ENCODE peak calls at places on chromosomes 4 and X, in nine cellular contexts. J is RWPE2, M is ovary, T is AG10803, O is PC-3, C is cardiac muscle cell, Y is AG04450, I is fibroblast of the aortic adventitia, B is AG09309. P is an unnamed sample.

GRCh38 chrX:81336455-81337144 is 134.7 kb downstream of the SH3BGRL start:
- DNase-seq in J (no peak), M (no peak), T (no peak), O (no peak), C (no peak), Y (no peak), I (peak), B (no peak), P (no peak)

GRCh38 chr4:91826186-91826585 is 477.6 kb upstream of the GRID2 start:
- DNase-seq in J (no peak), M (no peak), T (no peak), O (peak), C (peak), Y (no peak), I (peak), B (no peak), P (no peak)

GRCh38 chr4:30866907-30867306 is 146.7 kb downstream of the PCDH7 start:
- DNase-seq in J (no peak), M (no peak), T (no peak), O (peak), C (no peak), Y (no peak), I (no peak), B (no peak), P (no peak)

GRCh38 chr4:88807499-88807898 is 109.9 kb upstream of the NAP1L5 start:
- DNase-seq in J (no peak), M (no peak), T (no peak), O (no peak), C (no peak), Y (no peak), I (peak), B (no peak), P (no peak)

GRCh38 chrX:153922932-153923857 is 2.9 kb downstream of the ARHGAP4 start:
- DNase-seq in J (no peak), M (peak), T (peak), O (peak), C (peak), Y (peak), I (peak), B (no peak), P (peak)

GRCh38 chrX:23788521-23788920 is 5.5 kb downstream of the SAT1 start:
- DNase-seq in J (no peak), M (no peak), T (no peak), O (no peak), C (no peak), Y (no peak), I (no peak), B (no peak), P (no peak)

GRCh38 chr4:168524006-168524405 is 27.2 kb downstream of the PALLD start:
- DNase-seq in J (no peak), M (no peak), T (peak), O (peak), C (peak), Y (peak), I (peak), B (peak), P (peak)

GRCh38 chr4:6974138-6974848 is 64.7 kb downstream of the TBC1D14 start:
- DNase-seq in J (no peak), M (peak), T (peak), O (peak), C (peak), Y (peak), I (peak), B (peak), P (peak)

GRCh38 chr4:57370691-57371090 is 260.5 kb upstream of the IGFBP7 start:
- DNase-seq in J (no peak), M (no peak), T (no peak), O (peak), C (no peak), Y (no peak), I (no peak), B (no peak), P (no peak)

GRCh38 chrX:132467029-132467428 is 21.8 kb downstream of the MBNL3 start:
- DNase-seq in J (no peak), M (no peak), T (peak), O (peak), C (peak), Y (no peak), I (peak), B (peak), P (peak)

GRCh38 chr4:141417387-141417786 is 196.7 kb downstream of the ZNF330 start:
- DNase-seq in J (no peak), M (no peak), T (peak), O (no peak), C (no peak), Y (no peak), I (peak), B (no peak), P (peak)

GRCh38 chrX:25131055-25131454 is 115.3 kb upstream of the ARX start:
- DNase-seq in J (no peak), M (no peak), T (no peak), O (peak), C (no peak), Y (no peak), I (no peak), B (no peak), P (no peak)

GRCh38 chr4:1998296-1998695 is 10.5 kb downstream of the NELFA start:
- DNase-seq in J (no peak), M (no peak), T (no peak), O (peak), C (no peak), Y (no peak), I (no peak), B (no peak), P (no peak)

GRCh38 chrX:42704454-42704853 is 73.5 kb downstream of the PPP1R2C start:
- DNase-seq in J (no peak), M (no peak), T (peak), O (no peak), C (peak), Y (no peak), I (peak), B (no peak), P (no peak)

GRCh38 chrX:63680423-63680822 is 104.6 kb downstream of the ARHGEF9 start:
- DNase-seq in J (no peak), M (no peak), T (no peak), O (no peak), C (no peak), Y (no peak), I (no peak), B (no peak), P (no peak)

GRCh38 chr4:100649478-100649877 is 131.7 kb upstream of the EMCN start:
- DNase-seq in J (no peak), M (no peak), T (no peak), O (peak), C (peak), Y (no peak), I (peak), B (no peak), P (peak)

GRCh38 chr4:78627046-78627965 is 75.7 kb downstream of the ANXA3 start:
- DNase-seq in J (no peak), M (no peak), T (no peak), O (peak), C (no peak), Y (no peak), I (no peak), B (no peak), P (peak)

GRCh38 chr4:131644619-131645018 is 1504.5 kb upstream of the PCDH10 start:
- DNase-seq in J (no peak), M (no peak), T (no peak), O (peak), C (peak), Y (no peak), I (peak), B (no peak), P (peak)

GRCh38 chrX:110162867-110163266 is 155.0 kb downstream of the AMMECR1 start:
- DNase-seq in J (no peak), M (no peak), T (no peak), O (peak), C (no peak), Y (no peak), I (no peak), B (no peak), P (no peak)

GRCh38 chr4:48081196-48081595 is 52.9 kb downstream of the TXK start:
- DNase-seq in J (no peak), M (no peak), T (no peak), O (peak), C (peak), Y (no peak), I (peak), B (no peak), P (no peak)

GRCh38 chr4:80134936-80135701 is 62.1 kb upstream of the ANTXR2 start:
- DNase-seq in J (no peak), M (no peak), T (no peak), O (peak), C (peak), Y (no peak), I (no peak), B (no peak), P (no peak)

GRCh38 chr4:76308548-76308947 is 2.0 kb downstream of the STBD1 start:
- DNase-seq in J (no peak), M (no peak), T (no peak), O (no peak), C (peak), Y (no peak), I (no peak), B (no peak), P (no peak)

GRCh38 chr4:7903686-7904085 is 36.0 kb downstream of the AFAP1 start:
- DNase-seq in J (no peak), M (no peak), T (peak), O (no peak), C (no peak), Y (no peak), I (no peak), B (no peak), P (no peak)

GRCh38 chr4:186606593-186606992 is 51.2 kb upstream of the MTNR1A start:
- DNase-seq in J (no peak), M (no peak), T (no peak), O (peak), C (peak), Y (no peak), I (no peak), B (no peak), P (peak)

GRCh38 chrX:24870143-24870542 is 145.6 kb downstream of the ARX start:
- DNase-seq in J (no peak), M (no peak), T (peak), O (peak), C (peak), Y (no peak), I (peak), B (no peak), P (peak)

GRCh38 chr4:138192113-138192512 is 50.0 kb downstream of the SLC7A11 start:
- DNase-seq in J (no peak), M (no peak), T (no peak), O (peak), C (no peak), Y (no peak), I (no peak), B (no peak), P (no peak)

GRCh38 chr4:8053688-8054449 is 104.7 kb downstream of the ABLIM2 start:
- DNase-seq in J (no peak), M (no peak), T (no peak), O (no peak), C (no peak), Y (no peak), I (no peak), B (no peak), P (no peak)

GRCh38 chr4:98203406-98204235 is 57.6 kb upstream of the RAP1GDS1 start:
- DNase-seq in J (no peak), M (no peak), T (no peak), O (no peak), C (no peak), Y (no peak), I (no peak), B (no peak), P (no peak)

GRCh38 chrX:101040197-101040596 is 11.7 kb downstream of the TRMT2B start:
- DNase-seq in J (no peak), M (no peak), T (peak), O (no peak), C (no peak), Y (no peak), I (no peak), B (no peak), P (peak)

GRCh38 chr4:42953316-42953715 is 60.8 kb downstream of the GRXCR1 start:
- DNase-seq in J (no peak), M (no peak), T (no peak), O (no peak), C (no peak), Y (no peak), I (no peak), B (no peak), P (no peak)

GRCh38 chr4:53505947-53506346 is 85.3 kb downstream of the LNX1 start:
- DNase-seq in J (no peak), M (no peak), T (no peak), O (peak), C (peak), Y (no peak), I (peak), B (no peak), P (no peak)

GRCh38 chr4:86963697-86964096 is 28.9 kb downstream of the AFF1 start:
- DNase-seq in J (no peak), M (no peak), T (no peak), O (peak), C (no peak), Y (no peak), I (peak), B (no peak), P (no peak)

GRCh38 chr4:117164338-117164737 is 79.0 kb upstream of the TRAM1L1 start:
- DNase-seq in J (no peak), M (no peak), T (no peak), O (no peak), C (no peak), Y (no peak), I (no peak), B (no peak), P (no peak)

GRCh38 chrX:13473666-13474516 is 95.5 kb upstream of the EGFL6 start:
- DNase-seq in J (no peak), M (peak), T (peak), O (no peak), C (peak), Y (no peak), I (peak), B (no peak), P (peak)

GRCh38 chr4:120025516-120025915 is 41.1 kb downstream of the MAD2L1 start:
- DNase-seq in J (no peak), M (no peak), T (no peak), O (no peak), C (no peak), Y (no peak), I (no peak), B (no peak), P (peak)

GRCh38 chr4:135833529-135833928 is 1631.9 kb upstream of the PABPC4L start:
- DNase-seq in J (no peak), M (no peak), T (no peak), O (no peak), C (no peak), Y (no peak), I (no peak), B (no peak), P (no peak)

GRCh38 chr4:145773581-145774234 is 93.8 kb downstream of the C4orf51 start:
- DNase-seq in J (no peak), M (no peak), T (no peak), O (no peak), C (no peak), Y (no peak), I (peak), B (no peak), P (peak)

GRCh38 chrX:106726485-106727437 is at the start of gene RNF128:
- DNase-seq in J (peak), M (peak), T (peak), O (peak), C (peak), Y (no peak), I (peak), B (no peak), P (no peak)

DNA sequence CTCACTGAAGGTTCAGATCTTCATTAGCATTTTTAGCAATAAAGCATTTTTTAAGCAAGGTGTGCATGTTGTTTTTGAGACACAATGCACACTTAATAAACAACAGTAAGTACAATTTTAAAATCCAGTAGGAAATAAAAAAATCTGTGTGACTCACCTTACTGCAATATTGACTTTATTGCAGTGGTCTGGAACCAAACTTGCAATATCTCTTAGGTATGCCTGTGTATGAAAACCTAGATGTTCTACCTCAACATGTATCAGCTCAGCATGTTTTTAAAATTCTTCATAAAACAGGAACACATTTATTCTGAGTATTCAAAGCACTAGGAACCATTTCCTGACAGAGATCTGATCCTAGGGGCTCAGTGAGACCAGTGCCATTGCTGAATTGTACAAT is 26.7 kb downstream of the NR0B1 start:
- DNase-seq in J (no peak), M (no peak), T (peak), O (peak), C (no peak), Y (no peak), I (no peak), B (no peak), P (no peak)
- H3K4me3 ChIP-seq in J (no peak), M (no peak), T (no peak), O (peak), C (no peak), Y (no peak), I (no peak), B (no peak), P (no peak)

DNA sequence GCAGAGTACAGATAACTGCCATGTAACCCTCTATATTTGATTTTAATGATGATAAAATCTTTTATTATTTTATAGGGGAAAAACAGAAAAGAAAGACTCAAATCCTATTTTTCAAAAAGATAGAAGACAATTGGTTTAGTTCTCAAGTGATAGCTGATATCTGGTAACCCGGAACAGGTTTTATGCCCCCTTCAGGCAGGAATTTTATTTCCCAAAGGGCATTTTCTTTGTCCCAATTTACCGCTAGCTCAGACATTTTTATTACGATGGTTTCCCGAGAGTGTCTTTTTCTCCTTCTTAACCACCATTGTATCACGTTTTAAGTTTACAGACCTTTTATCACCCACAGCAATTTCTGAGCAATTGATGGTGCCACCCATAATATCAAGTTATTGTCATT is 204.9 kb upstream of the VCX start:
- DNase-seq in J (no peak), M (no peak), T (no peak), O (no peak), C (no peak), Y (no peak), I (no peak), B (no peak), P (no peak)
- TF ChIP-seq CTCF in J (no peak), M (no peak), T (no peak), O (peak), C (no peak), Y (no peak), I (no peak), B (no peak), P (no peak)

GRCh38 chrX:72308566-72309296 is 3.0 kb upstream of the CITED1 start:
- DNase-seq in J (no peak), M (peak), T (peak), O (peak), C (peak), Y (peak), I (peak), B (no peak), P (peak)
- H3K4me3 ChIP-seq in J (no peak), M (peak), T (peak), O (peak), C (peak), Y (peak), I (peak), B (peak), P (peak)

DNA sequence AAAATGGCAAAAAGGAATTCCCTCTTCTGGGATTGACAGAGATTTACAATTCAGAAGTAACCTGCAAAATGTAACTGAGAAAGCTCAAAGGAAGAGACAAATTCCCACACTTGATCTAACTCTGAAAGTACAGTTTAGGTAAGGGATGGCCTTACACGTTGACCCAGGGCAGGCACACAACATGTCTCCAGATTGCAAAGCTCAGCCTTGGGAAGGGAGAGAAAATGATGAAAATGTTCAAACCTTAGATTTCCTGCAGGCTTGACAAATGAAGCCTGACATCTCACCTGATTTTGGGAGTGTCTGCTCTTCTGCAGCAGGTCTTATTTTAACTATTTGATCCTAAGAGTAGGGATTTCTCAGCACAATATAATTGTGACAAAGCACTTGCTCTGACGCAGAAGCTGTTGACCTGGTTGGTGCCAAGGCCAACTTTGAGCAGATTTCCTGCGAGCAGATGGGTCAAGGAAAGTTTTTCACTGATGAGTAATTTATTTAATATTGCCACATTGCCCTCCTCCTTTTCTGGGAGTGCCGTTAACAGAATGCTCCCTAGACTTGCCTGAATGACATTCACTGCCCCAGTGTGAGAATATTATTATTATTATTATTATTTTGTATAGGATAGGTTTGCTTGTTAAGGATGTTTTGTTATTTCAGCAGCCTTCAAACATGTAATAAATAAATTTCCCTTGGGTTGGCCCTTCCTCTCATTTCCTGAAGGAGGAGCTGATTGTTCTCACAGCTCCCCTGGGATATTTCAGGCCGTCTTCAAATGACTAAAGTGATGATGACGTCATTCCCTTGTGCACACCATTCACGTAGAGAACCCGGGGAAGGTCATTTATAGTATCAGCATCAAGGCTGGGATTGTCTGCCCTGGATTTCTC is 157.1 kb downstream of the VEGFC start:
- DNase-seq in J (peak), M (no peak), T (peak), O (peak), C (peak), Y (no peak), I (peak), B (peak), P (peak)
- TF ChIP-seq CTCF in J (peak), M (no peak), T (peak), O (no peak), C (no peak), Y (no peak), I (peak), B (peak), P (no peak)

P was measured in fibroblast of villous mesenchyme.